ENCODE peak calls at places on chromosomes 12 and 14, in six cellular contexts. L is SK-N-SH, Z is GM12878, D is HepG2, J is HCT116, A is H1. M is an unnamed sample.

GRCh38 chr14:34472706-34473279 is 10.8 kb upstream of the SPTSSA start:
- DNase-seq in L (no peak), Z (no peak), D (no peak), J (no peak), A (no peak), M (no peak)

GRCh38 chr12:99670635-99671034 is 23.1 kb downstream of the GARIN6 start:
- DNase-seq in L (no peak), Z (no peak), D (no peak), J (no peak), A (peak), M (no peak)

GRCh38 chr14:36478782-36479181 is 41.2 kb downstream of the NKX2-1 start:
- DNase-seq in L (no peak), Z (no peak), D (no peak), J (peak), A (no peak), M (no peak)

GRCh38 chr14:74848768-74849167 is 27.2 kb downstream of the PROX2 start:
- DNase-seq in L (no peak), Z (no peak), D (no peak), J (no peak), A (no peak), M (no peak)

GRCh38 chr12:48075833-48076232 is 30.0 kb downstream of the SENP1 start:
- DNase-seq in L (no peak), Z (no peak), D (no peak), J (no peak), A (no peak), M (no peak)

GRCh38 chr12:54225666-54226065 is 36.9 kb upstream of the SMUG1 start:
- DNase-seq in L (no peak), Z (no peak), D (no peak), J (no peak), A (no peak), M (no peak)

GRCh38 chr12:66804555-66804954 is 125.7 kb upstream of the GRIP1 start:
- DNase-seq in L (no peak), Z (no peak), D (no peak), J (no peak), A (no peak), M (no peak)

GRCh38 chr12:51392556-51393237 is 1.5 kb upstream of the GALNT6 start:
- DNase-seq in L (no peak), Z (no peak), D (no peak), J (no peak), A (no peak), M (peak)

GRCh38 chr12:22562187-22563028 is 18.1 kb upstream of the C2CD5 start:
- DNase-seq in L (no peak), Z (no peak), D (no peak), J (no peak), A (no peak), M (no peak)

DNA sequence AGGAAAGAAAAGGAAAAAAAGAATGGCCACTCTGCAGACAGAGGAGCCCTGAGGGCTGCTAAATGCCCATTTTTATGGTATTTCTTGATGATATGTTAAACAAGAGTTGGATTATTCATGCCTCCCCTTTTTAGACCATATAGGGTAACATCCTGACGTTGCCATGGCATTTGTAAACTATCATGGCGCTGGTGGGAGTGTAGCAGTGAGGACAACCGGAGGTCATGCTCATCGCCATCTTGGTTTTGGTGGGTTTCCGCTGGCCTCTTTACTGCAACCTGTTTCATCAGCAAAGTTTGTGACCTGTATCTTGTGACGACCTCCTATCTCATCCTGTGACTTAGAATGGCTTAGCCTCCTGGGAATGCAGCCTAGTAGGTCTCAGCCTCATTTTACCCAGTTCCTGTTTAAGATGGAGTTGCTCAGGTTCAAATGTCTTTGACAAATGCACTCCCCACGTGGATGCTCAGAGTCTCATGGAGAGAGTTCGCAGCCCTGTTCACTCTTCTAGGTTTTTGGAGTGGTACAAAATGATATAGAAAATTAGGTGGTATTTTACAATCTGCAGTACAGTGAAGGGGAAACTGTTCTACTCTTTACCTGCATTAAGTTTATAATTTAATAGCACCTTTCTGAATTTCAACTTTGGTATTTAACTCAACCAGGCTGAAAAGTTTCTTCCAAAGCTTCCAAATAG is 1363.6 kb upstream of the TMEM132C start:
- DNase-seq in L (no peak), Z (no peak), D (no peak), J (no peak), A (no peak), M (no peak)
- TF ChIP-seq JUND in L (no peak), Z (no peak), D (no peak), J (no peak), A (no peak), M (no peak)

GRCh38 chr14:25150401-25150800 is 100.5 kb upstream of the STXBP6 start:
- DNase-seq in L (no peak), Z (no peak), D (no peak), J (no peak), A (no peak), M (no peak)
- TF ChIP-seq JUND in L (no peak), Z (no peak), D (no peak), J (no peak), A (no peak), M (no peak)

GRCh38 chr14:61524936-61525292 is 170.4 kb upstream of the HIF1A start:
- DNase-seq in L (no peak), Z (no peak), D (no peak), J (no peak), A (no peak), M (no peak)

GRCh38 chr14:61523751-61524150 is 171.6 kb upstream of the HIF1A start:
- DNase-seq in L (no peak), Z (no peak), D (no peak), J (no peak), A (no peak), M (no peak)

GRCh38 chr14:61524211-61524806 is 171.0 kb upstream of the HIF1A start:
- DNase-seq in L (no peak), Z (no peak), D (peak), J (peak), A (no peak), M (no peak)

GRCh38 chr14:61526405-61527312 is 168.7 kb upstream of the HIF1A start:
- DNase-seq in L (no peak), Z (no peak), D (peak), J (no peak), A (no peak), M (peak)

DNA sequence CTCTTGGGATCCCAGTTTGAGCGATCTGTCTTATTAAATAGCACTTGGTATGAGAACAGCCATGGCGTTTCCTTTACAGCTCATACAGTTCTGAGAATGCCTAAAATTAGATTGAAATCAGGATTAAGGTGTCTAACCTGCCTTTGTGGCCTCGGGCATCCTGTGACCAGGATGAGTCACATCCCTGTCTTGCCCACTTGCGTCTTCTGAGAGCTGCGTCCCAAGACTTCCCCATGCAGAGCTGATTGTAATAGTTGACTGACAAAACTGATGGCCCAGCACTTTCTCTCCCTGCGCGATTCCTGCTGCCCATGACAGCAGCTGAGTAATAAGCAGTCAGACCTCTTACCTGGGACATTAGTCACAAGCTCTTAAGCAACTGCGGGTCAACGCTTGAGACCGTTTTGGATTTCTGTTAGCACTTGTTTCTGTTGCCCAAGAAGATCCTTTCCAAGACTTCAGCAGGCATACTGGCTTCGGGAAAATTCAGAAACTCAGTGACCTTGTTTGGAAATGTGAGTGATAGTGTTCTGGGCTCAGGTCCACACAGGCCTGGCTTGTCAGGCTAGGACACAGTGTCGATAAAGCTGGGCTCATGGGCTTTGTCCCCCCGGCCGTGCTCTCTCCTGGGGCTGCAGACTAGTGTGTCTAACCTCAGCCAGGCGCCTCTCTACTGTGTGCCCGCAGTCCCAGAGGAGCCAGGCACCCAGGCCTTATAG is 169.9 kb upstream of the HIF1A start:
- DNase-seq in L (no peak), Z (peak), D (no peak), J (peak), A (no peak), M (peak)
- TF ChIP-seq JUND in L (peak), Z (no peak), D (no peak), J (peak), A (no peak), M (peak)

GRCh38 chr12:11577658-11578260 is 71.7 kb upstream of the ETV6 start:
- DNase-seq in L (no peak), Z (no peak), D (no peak), J (no peak), A (no peak), M (no peak)
- TF ChIP-seq JUND in L (no peak), Z (no peak), D (no peak), J (no peak), A (no peak), M (no peak)

GRCh38 chr14:93997082-93997481 is at the start of gene CCDC197:
- DNase-seq in L (no peak), Z (no peak), D (no peak), J (no peak), A (no peak), M (no peak)
- TF ChIP-seq JUND in L (no peak), Z (no peak), D (no peak), J (no peak), A (no peak), M (no peak)

GRCh38 chr12:110920324-110920910 is at the start of gene MYL2:
- DNase-seq in L (no peak), Z (no peak), D (no peak), J (no peak), A (no peak), M (no peak)
- TF ChIP-seq JUND in L (no peak), Z (no peak), D (no peak), J (no peak), A (no peak), M (no peak)

DNA sequence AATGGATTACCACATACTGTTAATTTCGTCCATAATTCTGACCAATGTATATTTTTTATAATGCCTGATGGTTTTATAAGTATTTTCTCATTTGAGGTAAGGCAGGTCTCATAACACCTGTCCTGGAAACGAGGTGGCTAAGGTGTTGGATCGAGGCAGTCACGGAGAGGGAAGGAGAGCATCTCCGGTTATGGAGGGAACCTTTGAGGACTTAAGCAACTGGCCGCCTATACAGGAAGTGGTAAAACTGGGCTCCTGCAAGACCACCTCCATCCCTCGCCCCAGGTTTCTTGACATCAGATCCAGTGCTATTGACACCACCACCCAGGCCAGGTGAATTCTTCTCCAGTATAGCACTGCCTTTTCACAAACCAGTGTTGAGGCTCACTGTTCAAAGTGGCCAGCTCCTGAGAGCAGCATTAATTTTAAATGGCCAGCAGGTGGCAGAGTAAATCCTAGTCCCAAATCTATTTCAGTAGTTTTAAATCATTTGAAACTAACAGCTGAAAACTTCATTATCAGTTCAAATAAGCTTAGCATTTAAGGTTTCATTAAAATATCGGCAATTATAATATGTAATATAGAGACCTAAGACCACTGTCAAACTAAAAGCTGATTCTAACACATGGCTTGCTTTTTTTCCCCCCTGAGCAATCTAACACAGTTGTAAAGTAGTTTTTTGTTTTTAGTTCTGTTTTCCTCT is 100.8 kb downstream of the PPM1A start:
- DNase-seq in L (peak), Z (no peak), D (peak), J (peak), A (no peak), M (peak)
- TF ChIP-seq JUND in L (no peak), Z (no peak), D (no peak), J (no peak), A (no peak), M (no peak)